ENCODE peak calls at places on chromosomes 7 and 10, in ten cellular contexts. One of them, this sample, is unnamed.

GRCh38 chr10:104322416-104322782 is 15.9 kb downstream of the ITPRIP start:
- DNase-seq in cardiac fibroblast: peak; percentile 9
- DNase-seq in AG08396: no peak
- DNase-seq in NCI-H774: no peak
- DNase-seq in posterior cingulate gyrus: no peak
- DNase-seq in RWPE1: peak; percentile 83
- DNase-seq in stimulated activated CD4-positive, alpha-beta T cell treated with anti-CD3 and anti-CD28 coated beads, TNF-alpha, amount 100 ng/mL, for 4 hours: no peak
- DNase-seq in OCI-M1: no peak
- DNase-seq in EH: no peak
- DNase-seq in activated CD8-positive, alpha-beta T cell treated with anti-CD3 and anti-CD28 coated beads, Interleukin-2, amount 10 ng/mL, durations not matched to agents 7 days and 5 days: peak; percentile 65
- DNase-seq in this sample: no peak

GRCh38 chr7:24336461-24336860 is 52.5 kb downstream of the NPY start:
- DNase-seq in cardiac fibroblast: no peak
- DNase-seq in AG08396: no peak
- DNase-seq in NCI-H774: no peak
- DNase-seq in posterior cingulate gyrus: no peak
- DNase-seq in RWPE1: no peak
- DNase-seq in stimulated activated CD4-positive, alpha-beta T cell treated with anti-CD3 and anti-CD28 coated beads, TNF-alpha, amount 100 ng/mL, for 4 hours: no peak
- DNase-seq in OCI-M1: no peak
- DNase-seq in EH: no peak
- DNase-seq in activated CD8-positive, alpha-beta T cell treated with anti-CD3 and anti-CD28 coated beads, Interleukin-2, amount 10 ng/mL, durations not matched to agents 7 days and 5 days: no peak
- DNase-seq in this sample: no peak

GRCh38 chr7:104845541-104845940 is 168.5 kb upstream of the KMT2E start:
- DNase-seq in cardiac fibroblast: no peak
- DNase-seq in AG08396: no peak
- DNase-seq in NCI-H774: no peak
- DNase-seq in posterior cingulate gyrus: peak; percentile 49
- DNase-seq in RWPE1: no peak
- DNase-seq in stimulated activated CD4-positive, alpha-beta T cell treated with anti-CD3 and anti-CD28 coated beads, TNF-alpha, amount 100 ng/mL, for 4 hours: no peak
- DNase-seq in OCI-M1: no peak
- DNase-seq in EH: no peak
- DNase-seq in activated CD8-positive, alpha-beta T cell treated with anti-CD3 and anti-CD28 coated beads, Interleukin-2, amount 10 ng/mL, durations not matched to agents 7 days and 5 days: no peak
- DNase-seq in this sample: no peak

GRCh38 chr7:57876-58275 is 134.5 kb upstream of the FAM20C start:
- DNase-seq in cardiac fibroblast: no peak
- DNase-seq in AG08396: no peak
- DNase-seq in NCI-H774: no peak
- DNase-seq in posterior cingulate gyrus: peak; percentile 34
- DNase-seq in RWPE1: no peak
- DNase-seq in stimulated activated CD4-positive, alpha-beta T cell treated with anti-CD3 and anti-CD28 coated beads, TNF-alpha, amount 100 ng/mL, for 4 hours: no peak
- DNase-seq in OCI-M1: no peak
- DNase-seq in EH: peak; percentile 23
- DNase-seq in activated CD8-positive, alpha-beta T cell treated with anti-CD3 and anti-CD28 coated beads, Interleukin-2, amount 10 ng/mL, durations not matched to agents 7 days and 5 days: no peak
- DNase-seq in this sample: no peak

GRCh38 chr7:617614-618538 is 98.2 kb upstream of the PDGFA start:
- DNase-seq in cardiac fibroblast: no peak
- DNase-seq in AG08396: no peak
- DNase-seq in NCI-H774: no peak
- DNase-seq in posterior cingulate gyrus: no peak
- DNase-seq in RWPE1: no peak
- DNase-seq in stimulated activated CD4-positive, alpha-beta T cell treated with anti-CD3 and anti-CD28 coated beads, TNF-alpha, amount 100 ng/mL, for 4 hours: no peak
- DNase-seq in OCI-M1: no peak
- DNase-seq in EH: no peak
- DNase-seq in activated CD8-positive, alpha-beta T cell treated with anti-CD3 and anti-CD28 coated beads, Interleukin-2, amount 10 ng/mL, durations not matched to agents 7 days and 5 days: peak; percentile 66
- DNase-seq in this sample: no peak

GRCh38 chr10:76066457-76066856 is 635.0 kb downstream of the LRMDA start:
- DNase-seq in cardiac fibroblast: no peak
- DNase-seq in AG08396: no peak
- DNase-seq in NCI-H774: no peak
- DNase-seq in posterior cingulate gyrus: no peak
- DNase-seq in RWPE1: no peak
- DNase-seq in stimulated activated CD4-positive, alpha-beta T cell treated with anti-CD3 and anti-CD28 coated beads, TNF-alpha, amount 100 ng/mL, for 4 hours: no peak
- DNase-seq in OCI-M1: no peak
- DNase-seq in EH: no peak
- DNase-seq in activated CD8-positive, alpha-beta T cell treated with anti-CD3 and anti-CD28 coated beads, Interleukin-2, amount 10 ng/mL, durations not matched to agents 7 days and 5 days: no peak
- DNase-seq in this sample: no peak

GRCh38 chr7:85274452-85274851 is 87.6 kb upstream of the SEMA3D start:
- DNase-seq in cardiac fibroblast: no peak
- DNase-seq in AG08396: no peak
- DNase-seq in NCI-H774: no peak
- DNase-seq in posterior cingulate gyrus: no peak
- DNase-seq in RWPE1: no peak
- DNase-seq in stimulated activated CD4-positive, alpha-beta T cell treated with anti-CD3 and anti-CD28 coated beads, TNF-alpha, amount 100 ng/mL, for 4 hours: no peak
- DNase-seq in OCI-M1: no peak
- DNase-seq in EH: no peak
- DNase-seq in activated CD8-positive, alpha-beta T cell treated with anti-CD3 and anti-CD28 coated beads, Interleukin-2, amount 10 ng/mL, durations not matched to agents 7 days and 5 days: no peak
- DNase-seq in this sample: no peak

GRCh38 chr10:110313674-110314073 is 9.0 kb upstream of the SMNDC1 start:
- DNase-seq in cardiac fibroblast: no peak
- DNase-seq in AG08396: no peak
- DNase-seq in NCI-H774: no peak
- DNase-seq in posterior cingulate gyrus: no peak
- DNase-seq in RWPE1: no peak
- DNase-seq in stimulated activated CD4-positive, alpha-beta T cell treated with anti-CD3 and anti-CD28 coated beads, TNF-alpha, amount 100 ng/mL, for 4 hours: no peak
- DNase-seq in OCI-M1: no peak
- DNase-seq in EH: no peak
- DNase-seq in activated CD8-positive, alpha-beta T cell treated with anti-CD3 and anti-CD28 coated beads, Interleukin-2, amount 10 ng/mL, durations not matched to agents 7 days and 5 days: no peak
- DNase-seq in this sample: no peak

GRCh38 chr7:53281312-53281711 is 245.9 kb downstream of the POM121L12 start:
- DNase-seq in cardiac fibroblast: no peak
- DNase-seq in AG08396: no peak
- DNase-seq in NCI-H774: no peak
- DNase-seq in posterior cingulate gyrus: no peak
- DNase-seq in RWPE1: no peak
- DNase-seq in stimulated activated CD4-positive, alpha-beta T cell treated with anti-CD3 and anti-CD28 coated beads, TNF-alpha, amount 100 ng/mL, for 4 hours: no peak
- DNase-seq in OCI-M1: no peak
- DNase-seq in EH: no peak
- DNase-seq in activated CD8-positive, alpha-beta T cell treated with anti-CD3 and anti-CD28 coated beads, Interleukin-2, amount 10 ng/mL, durations not matched to agents 7 days and 5 days: no peak
- DNase-seq in this sample: no peak

GRCh38 chr7:18564779-18565178 is 69.2 kb downstream of the HDAC9 start:
- DNase-seq in cardiac fibroblast: no peak
- DNase-seq in AG08396: no peak
- DNase-seq in NCI-H774: no peak
- DNase-seq in posterior cingulate gyrus: no peak
- DNase-seq in RWPE1: no peak
- DNase-seq in stimulated activated CD4-positive, alpha-beta T cell treated with anti-CD3 and anti-CD28 coated beads, TNF-alpha, amount 100 ng/mL, for 4 hours: no peak
- DNase-seq in OCI-M1: no peak
- DNase-seq in EH: no peak
- DNase-seq in activated CD8-positive, alpha-beta T cell treated with anti-CD3 and anti-CD28 coated beads, Interleukin-2, amount 10 ng/mL, durations not matched to agents 7 days and 5 days: no peak
- DNase-seq in this sample: no peak

GRCh38 chr7:65923321-65923720 is 50.4 kb downstream of the VKORC1L1 start:
- DNase-seq in cardiac fibroblast: no peak
- DNase-seq in AG08396: no peak
- DNase-seq in NCI-H774: no peak
- DNase-seq in posterior cingulate gyrus: no peak
- DNase-seq in RWPE1: no peak
- DNase-seq in stimulated activated CD4-positive, alpha-beta T cell treated with anti-CD3 and anti-CD28 coated beads, TNF-alpha, amount 100 ng/mL, for 4 hours: no peak
- DNase-seq in OCI-M1: peak; percentile 38
- DNase-seq in EH: no peak
- DNase-seq in activated CD8-positive, alpha-beta T cell treated with anti-CD3 and anti-CD28 coated beads, Interleukin-2, amount 10 ng/mL, durations not matched to agents 7 days and 5 days: no peak
- DNase-seq in this sample: no peak

GRCh38 chr10:48940372-48940771 is 732 bp upstream of the LRRC18 start:
- DNase-seq in cardiac fibroblast: no peak
- DNase-seq in AG08396: no peak
- DNase-seq in NCI-H774: no peak
- DNase-seq in posterior cingulate gyrus: no peak
- DNase-seq in RWPE1: no peak
- DNase-seq in stimulated activated CD4-positive, alpha-beta T cell treated with anti-CD3 and anti-CD28 coated beads, TNF-alpha, amount 100 ng/mL, for 4 hours: no peak
- DNase-seq in OCI-M1: no peak
- DNase-seq in EH: no peak
- DNase-seq in activated CD8-positive, alpha-beta T cell treated with anti-CD3 and anti-CD28 coated beads, Interleukin-2, amount 10 ng/mL, durations not matched to agents 7 days and 5 days: no peak
- DNase-seq in this sample: no peak

GRCh38 chr10:101545898-101546297 is 42.2 kb downstream of the POLL start:
- DNase-seq in cardiac fibroblast: no peak
- DNase-seq in AG08396: no peak
- DNase-seq in NCI-H774: no peak
- DNase-seq in posterior cingulate gyrus: no peak
- DNase-seq in RWPE1: no peak
- DNase-seq in stimulated activated CD4-positive, alpha-beta T cell treated with anti-CD3 and anti-CD28 coated beads, TNF-alpha, amount 100 ng/mL, for 4 hours: no peak
- DNase-seq in OCI-M1: peak; percentile 69
- DNase-seq in EH: no peak
- DNase-seq in activated CD8-positive, alpha-beta T cell treated with anti-CD3 and anti-CD28 coated beads, Interleukin-2, amount 10 ng/mL, durations not matched to agents 7 days and 5 days: no peak
- DNase-seq in this sample: no peak

GRCh38 chr10:28946479-28946878 is 269.2 kb downstream of the BAMBI start:
- DNase-seq in cardiac fibroblast: peak; percentile 76
- DNase-seq in AG08396: peak; percentile 28
- DNase-seq in NCI-H774: no peak
- DNase-seq in posterior cingulate gyrus: no peak
- DNase-seq in RWPE1: no peak
- DNase-seq in stimulated activated CD4-positive, alpha-beta T cell treated with anti-CD3 and anti-CD28 coated beads, TNF-alpha, amount 100 ng/mL, for 4 hours: no peak
- DNase-seq in OCI-M1: no peak
- DNase-seq in EH: peak; percentile 93
- DNase-seq in activated CD8-positive, alpha-beta T cell treated with anti-CD3 and anti-CD28 coated beads, Interleukin-2, amount 10 ng/mL, durations not matched to agents 7 days and 5 days: no peak
- DNase-seq in this sample: peak; percentile 61

This sample was measured in NCI-H226.